ENCODE peak calls at places on chromosomes 7 and 10, in eight cellular contexts. S is A549, D is esophagus muscularis mucosa, F is IMR-90, O is H1, A is stomach, W is endothelial cell of umbilical vein, N is esophagus squamous epithelium. U is an unnamed sample.

GRCh38 chr10:6141296-6142151 is 52.7 kb downstream of the RBM17 start:
- DNase-seq in S (peak), D (no peak), F (peak), O (no peak), A (no peak), W (no peak), N (no peak), U (no peak)

GRCh38 chr10:3294919-3295318 is 122.3 kb upstream of the PITRM1 start:
- DNase-seq in S (no peak), D (no peak), F (no peak), O (no peak), A (no peak), W (no peak), N (no peak), U (no peak)

GRCh38 chr10:63064706-63065105 is 68.4 kb upstream of the NRBF2 start:
- DNase-seq in S (no peak), D (no peak), F (no peak), O (no peak), A (no peak), W (no peak), N (no peak), U (no peak)

GRCh38 chr10:117441812-117442443 is 66.7 kb upstream of the PDZD8 start:
- DNase-seq in S (peak), D (no peak), F (no peak), O (no peak), A (no peak), W (no peak), N (no peak), U (no peak)

GRCh38 chr10:96493871-96494525 is 19.7 kb downstream of the TLL2 start:
- DNase-seq in S (no peak), D (no peak), F (no peak), O (no peak), A (no peak), W (no peak), N (no peak), U (no peak)

GRCh38 chr10:61733358-61733940 is 70.7 kb downstream of the CABCOCO1 start:
- DNase-seq in S (no peak), D (no peak), F (peak), O (no peak), A (no peak), W (peak), N (no peak), U (no peak)

GRCh38 chr7:50808282-50808888 is 25.7 kb upstream of the GRB10 start:
- DNase-seq in S (no peak), D (no peak), F (no peak), O (no peak), A (no peak), W (no peak), N (no peak), U (no peak)

GRCh38 chr7:130207033-130207432 is 627 bp upstream of the SSMEM1 start:
- DNase-seq in S (no peak), D (no peak), F (no peak), O (no peak), A (no peak), W (no peak), N (no peak), U (no peak)

GRCh38 chr10:73588656-73589055 is 2.5 kb downstream of the USP54 start:
- DNase-seq in S (no peak), D (no peak), F (peak), O (no peak), A (no peak), W (no peak), N (no peak), U (no peak)

GRCh38 chr10:102796407-102797176 is 40.6 kb downstream of the CYP17A1 start:
- DNase-seq in S (no peak), D (peak), F (peak), O (no peak), A (peak), W (peak), N (no peak), U (peak)

GRCh38 chr10:46216836-46217748 is 69.7 kb upstream of the ANTXRL start:
- DNase-seq in S (no peak), D (peak), F (no peak), O (no peak), A (no peak), W (no peak), N (no peak), U (peak)

GRCh38 chr10:71236286-71236685 is 23.9 kb downstream of the UNC5B start:
- DNase-seq in S (no peak), D (no peak), F (no peak), O (no peak), A (no peak), W (no peak), N (no peak), U (no peak)

GRCh38 chr7:1571261-1571650 is 1.4 kb upstream of the PSMG3 start:
- DNase-seq in S (no peak), D (no peak), F (peak), O (no peak), A (no peak), W (no peak), N (no peak), U (no peak)

GRCh38 chr10:80492875-80493413 is 38.8 kb downstream of the TSPAN14 start:
- DNase-seq in S (no peak), D (no peak), F (peak), O (no peak), A (no peak), W (no peak), N (no peak), U (no peak)

GRCh38 chr10:35328404-35329037 is 7.8 kb upstream of the CCNY start:
- DNase-seq in S (no peak), D (no peak), F (peak), O (no peak), A (no peak), W (no peak), N (no peak), U (no peak)

GRCh38 chr7:152344253-152344652 is 91.5 kb downstream of the KMT2C start:
- DNase-seq in S (no peak), D (no peak), F (peak), O (no peak), A (no peak), W (no peak), N (no peak), U (no peak)

GRCh38 chr10:43605850-43606322 is 352 bp upstream of the ZNF485 start:
- DNase-seq in S (no peak), D (peak), F (no peak), O (no peak), A (no peak), W (no peak), N (no peak), U (no peak)

GRCh38 chr7:45013465-45013967 is 13.5 kb downstream of the CCM2 start:
- DNase-seq in S (no peak), D (no peak), F (no peak), O (no peak), A (no peak), W (no peak), N (no peak), U (no peak)

GRCh38 chr10:6722616-6723004 is 142.5 kb upstream of the PRKCQ start:
- DNase-seq in S (no peak), D (no peak), F (peak), O (no peak), A (no peak), W (no peak), N (no peak), U (no peak)

GRCh38 chr7:27116521-27116946 is 14.0 kb downstream of the HOXA4 start:
- DNase-seq in S (no peak), D (no peak), F (peak), O (no peak), A (no peak), W (peak), N (no peak), U (no peak)

GRCh38 chr10:118664321-118664720 is 68.9 kb upstream of the PRLHR start:
- DNase-seq in S (no peak), D (no peak), F (no peak), O (no peak), A (no peak), W (no peak), N (no peak), U (no peak)

GRCh38 chr10:131142446-131143380 is 168.8 kb downstream of the TCERG1L start:
- DNase-seq in S (no peak), D (no peak), F (no peak), O (no peak), A (no peak), W (no peak), N (no peak), U (no peak)

GRCh38 chr7:157872447-157872846 is 535.6 kb downstream of the DNAJB6 start:
- DNase-seq in S (no peak), D (no peak), F (no peak), O (no peak), A (no peak), W (no peak), N (no peak), U (no peak)

GRCh38 chr10:102291221-102291905 is 46.0 kb downstream of the GBF1 start:
- DNase-seq in S (no peak), D (no peak), F (no peak), O (no peak), A (no peak), W (no peak), N (no peak), U (no peak)

GRCh38 chr10:15168296-15168780 is at the start of gene NMT2:
- DNase-seq in S (peak), D (no peak), F (no peak), O (peak), A (no peak), W (peak), N (peak), U (no peak)

GRCh38 chr7:134724606-134725005 is 54.8 kb upstream of the CALD1 start:
- DNase-seq in S (peak), D (no peak), F (peak), O (peak), A (no peak), W (peak), N (no peak), U (no peak)

GRCh38 chr10:111077715-111078504 is 1.1 kb downstream of the ADRA2A start:
- DNase-seq in S (no peak), D (peak), F (no peak), O (no peak), A (no peak), W (peak), N (no peak), U (no peak)

GRCh38 chr7:124085168-124085567 is 52.3 kb upstream of the TMEM229A start:
- DNase-seq in S (no peak), D (no peak), F (no peak), O (no peak), A (peak), W (peak), N (no peak), U (no peak)

GRCh38 chr10:34955391-34955790 is 134.8 kb downstream of the CUL2 start:
- DNase-seq in S (no peak), D (no peak), F (no peak), O (no peak), A (no peak), W (no peak), N (no peak), U (no peak)

GRCh38 chr7:70313251-70313650 is 715.0 kb downstream of the AUTS2 start:
- DNase-seq in S (no peak), D (no peak), F (no peak), O (no peak), A (no peak), W (no peak), N (no peak), U (no peak)

GRCh38 chr10:103663802-103664201 is 170.3 kb downstream of the NEURL1 start:
- DNase-seq in S (no peak), D (no peak), F (no peak), O (no peak), A (peak), W (no peak), N (no peak), U (peak)

GRCh38 chr7:148838905-148839304 is 45.2 kb downstream of the EZH2 start:
- DNase-seq in S (no peak), D (no peak), F (no peak), O (no peak), A (no peak), W (no peak), N (no peak), U (no peak)

GRCh38 chr10:31064334-31064733 is 32.7 kb upstream of the ZNF438 start:
- DNase-seq in S (no peak), D (no peak), F (peak), O (no peak), A (no peak), W (no peak), N (no peak), U (peak)

GRCh38 chr10:86687750-86688149 is 19.4 kb downstream of the LDB3 start:
- DNase-seq in S (no peak), D (no peak), F (peak), O (no peak), A (no peak), W (no peak), N (no peak), U (no peak)

GRCh38 chr10:23384364-23384763 is 39.8 kb upstream of the C10orf67 start:
- DNase-seq in S (no peak), D (no peak), F (peak), O (no peak), A (no peak), W (no peak), N (no peak), U (no peak)

DNA sequence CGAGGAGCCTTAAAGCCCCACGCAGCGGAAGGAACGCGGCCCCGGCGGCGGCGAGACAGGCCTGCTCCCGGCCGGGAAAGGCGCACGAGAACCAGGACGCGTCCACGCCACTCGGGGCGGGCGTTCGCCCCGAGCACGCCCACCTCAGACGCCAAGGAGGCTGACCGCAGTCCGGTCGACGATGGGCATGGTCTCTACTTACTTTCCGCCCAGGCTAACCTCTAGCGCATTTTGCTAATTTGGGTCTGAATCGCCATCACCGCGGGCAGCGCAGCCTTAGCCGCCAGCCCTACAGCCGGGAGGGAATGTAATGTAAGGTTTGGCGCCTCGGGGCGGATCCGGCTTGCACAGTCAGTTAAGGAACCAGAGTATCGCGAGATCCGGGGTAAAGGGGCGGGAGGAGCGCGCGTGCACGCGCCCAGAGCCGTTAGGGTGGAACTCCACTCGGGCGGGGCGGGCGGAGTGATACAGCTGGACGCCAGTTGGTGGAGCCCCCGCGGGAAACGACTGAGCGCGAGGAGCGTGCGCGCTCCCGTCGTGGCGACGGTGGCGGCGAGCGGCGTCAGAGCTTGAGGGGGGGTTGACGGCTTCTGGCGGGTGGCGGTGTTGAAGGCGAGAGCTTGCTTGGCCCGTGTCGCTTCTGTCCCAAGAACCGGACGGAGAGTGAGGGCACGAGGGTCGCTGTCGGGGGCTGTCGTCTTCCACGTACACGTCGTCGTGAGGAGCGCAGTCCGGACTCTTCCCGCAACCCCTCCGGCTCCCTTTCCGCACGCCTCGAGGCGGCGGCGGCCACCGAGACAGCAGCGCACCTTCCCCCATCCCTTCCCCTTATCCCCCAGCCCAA is at the start of gene LUC7L2:
- DNase-seq in S (peak), D (peak), F (peak), O (peak), A (peak), W (peak), N (peak), U (peak)
- TF ChIP-seq POLR2A in S (peak), D (peak), F (peak), O (peak), A (peak), W (peak), N (peak), U (peak)

GRCh38 chr10:69628876-69629275 is 1.2 kb upstream of the FAM241B start:
- DNase-seq in S (no peak), D (no peak), F (no peak), O (no peak), A (peak), W (no peak), N (no peak), U (no peak)

GRCh38 chr10:69629897-69630650 is at the start of gene FAM241B:
- DNase-seq in S (peak), D (peak), F (peak), O (no peak), A (peak), W (no peak), N (no peak), U (peak)

GRCh38 chr10:69631566-69631965 is 1.5 kb downstream of the FAM241B start:
- DNase-seq in S (no peak), D (peak), F (no peak), O (no peak), A (peak), W (no peak), N (no peak), U (no peak)

GRCh38 chr10:69630651-69631400 is 779 bp downstream of the FAM241B start:
- DNase-seq in S (no peak), D (peak), F (no peak), O (no peak), A (no peak), W (no peak), N (no peak), U (no peak)

GRCh38 chr10:69629519-69629896 is 539 bp upstream of the FAM241B start:
- DNase-seq in S (no peak), D (no peak), F (no peak), O (no peak), A (no peak), W (no peak), N (no peak), U (no peak)
- H3K4me3 ChIP-seq in S (peak), D (peak), F (no peak), O (peak), A (peak), W (no peak), N (peak), U (peak)

GRCh38 chr7:144835668-144836544 is at the start of gene TPK1:
- DNase-seq in S (peak), D (peak), F (peak), O (peak), A (peak), W (peak), N (peak), U (peak)
- TF ChIP-seq POLR2A in S (peak), D (peak), F (no peak), O (peak), A (peak), W (peak), N (peak), U (peak)

DNA sequence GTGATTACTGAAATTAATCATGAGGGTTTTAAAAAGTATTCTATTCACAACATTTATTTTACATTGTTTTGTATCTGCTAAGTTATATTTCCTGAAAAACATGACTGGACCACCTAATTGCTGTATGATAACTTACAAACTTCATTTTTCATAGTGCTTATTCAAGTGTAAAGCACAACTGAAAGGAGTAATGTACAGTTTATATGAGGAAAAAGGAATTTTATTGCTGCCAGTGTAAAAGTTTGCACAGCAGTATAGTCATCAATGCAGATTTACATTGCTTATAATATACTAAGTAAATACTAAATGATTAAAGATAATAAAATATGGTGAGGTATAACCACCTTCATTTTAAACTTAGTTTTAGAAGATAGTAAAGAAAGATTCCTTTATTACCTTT is 4.0 kb downstream of the PTEN start:
- DNase-seq in S (no peak), D (no peak), F (no peak), O (no peak), A (no peak), W (peak), N (no peak), U (no peak)
- H3K4me3 ChIP-seq in S (peak), D (peak), F (peak), O (no peak), A (peak), W (peak), N (peak), U (peak)

DNA sequence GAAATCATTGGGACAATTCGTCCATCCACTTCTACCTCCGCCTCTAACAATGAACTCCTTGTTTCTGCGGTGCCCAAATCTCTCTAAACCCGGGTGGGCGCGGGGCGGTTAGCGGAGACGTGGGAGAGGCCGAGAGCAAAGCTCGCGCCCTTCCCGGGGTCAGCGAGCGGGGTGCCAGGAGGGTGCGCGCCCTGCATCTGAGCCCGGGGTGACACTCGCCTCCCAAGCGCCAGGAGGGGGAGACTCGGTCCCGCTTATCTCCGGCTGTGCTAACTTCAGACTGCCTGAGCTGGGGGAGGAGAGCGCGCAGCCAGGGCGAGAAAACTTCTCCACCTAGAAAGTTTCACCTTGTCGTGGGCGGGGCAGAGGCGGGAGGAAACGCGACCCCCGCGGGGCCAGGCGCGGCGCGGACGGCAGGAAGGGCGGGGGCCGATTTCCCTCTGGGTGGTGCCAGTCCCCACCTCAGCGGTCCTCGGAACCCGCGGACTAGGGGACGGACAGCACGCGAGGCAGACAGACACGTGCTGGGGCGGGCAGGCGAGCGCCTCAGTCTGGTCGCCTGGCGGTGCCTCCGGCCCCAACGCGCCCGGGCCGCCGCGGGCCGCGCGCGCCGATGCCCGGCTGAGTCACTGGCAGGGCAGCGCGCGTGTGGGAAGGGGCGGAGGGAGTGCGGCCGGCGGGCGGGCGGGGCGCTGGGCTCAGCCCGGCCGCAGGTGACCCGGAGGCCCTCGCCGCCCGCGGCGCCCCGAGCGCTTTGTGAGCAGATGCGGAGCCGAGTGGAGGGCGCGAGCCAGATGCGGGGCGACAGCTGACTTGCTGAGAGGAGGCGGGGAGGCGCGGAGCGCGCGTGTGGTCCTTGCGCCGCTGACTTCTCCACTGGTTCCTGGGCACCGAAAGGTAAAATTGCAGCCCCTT is at the start of gene MET:
- DNase-seq in S (peak), D (no peak), F (peak), O (no peak), A (peak), W (peak), N (no peak), U (peak)
- TF ChIP-seq POLR2A in S (peak), D (no peak), F (peak), O (peak), A (peak), W (peak), N (no peak), U (no peak)

U was measured in sigmoid colon.